ENCODE peak calls at places on chromosomes 11 and 22, in nine cellular contexts. Q is upper lobe of right lung, M is astrocyte of the spinal cord, U is ovary, N is MM.1S, S is lung, V is psoas muscle, B is ascending aorta, D is mesothelial cell of epicardium. Z is an unnamed sample.

GRCh38 chr22:22037229-22037628 is 54.6 kb upstream of the TOP3B start:
- DNase-seq in M (no peak), D (no peak), V (no peak), U (no peak), B (no peak), S (no peak), Q (no peak), N (peak; percentile 87), Z (no peak)

GRCh38 chr11:116481126-116481644 is 291.6 kb downstream of the BUD13 start:
- DNase-seq in Q (no peak), D (no peak), V (no peak), N (no peak), M (no peak), S (no peak), B (no peak), U (no peak), Z (no peak)

GRCh38 chr22:37967147-37967546 is 13.6 kb downstream of the POLR2F start:
- DNase-seq in M (no peak), U (no peak), D (no peak), N (no peak), V (no peak), Q (no peak), B (no peak), S (no peak), Z (no peak)

GRCh38 chr11:70493089-70493474 is 94.8 kb downstream of the CTTN start:
- DNase-seq in B (no peak), D (no peak), Q (peak; percentile 38), U (no peak), S (no peak), N (no peak), M (no peak), V (no peak), Z (no peak)

GRCh38 chr22:44664149-44664548 is 37.9 kb upstream of the PRR5 start:
- DNase-seq in M (peak; percentile 18), U (no peak), N (no peak), B (peak; percentile 74), D (no peak), S (peak; percentile 54), V (peak; percentile 59), Q (no peak), Z (no peak)

GRCh38 chr11:8332196-8332595 is 68.5 kb upstream of the LMO1 start:
- DNase-seq in U (no peak), S (no peak), Q (no peak), B (no peak), N (no peak), D (no peak), V (no peak), M (no peak), Z (no peak)

GRCh38 chr11:23570828-23571227 is 710.6 kb upstream of the CCDC179 start:
- DNase-seq in D (no peak), B (no peak), N (no peak), Q (no peak), V (no peak), S (no peak), M (no peak), U (no peak), Z (no peak)

GRCh38 chr11:86671386-86672006 is 920 bp downstream of the ME3 start:
- DNase-seq in V (peak; percentile 84), N (peak; percentile 14), M (peak; percentile 33), B (peak; percentile 80), S (peak; percentile 63), D (no peak), U (peak; percentile 91), Q (peak; percentile 83), Z (no peak)

GRCh38 chr11:119892311-119892808 is 163.4 kb upstream of the NECTIN1 start:
- DNase-seq in S (no peak), M (no peak), U (no peak), Q (no peak), N (no peak), V (no peak), D (no peak), B (no peak), Z (no peak)

GRCh38 chr11:101441747-101442146 is 142.1 kb downstream of the TRPC6 start:
- DNase-seq in N (no peak), U (no peak), B (peak; percentile 83), M (no peak), Q (peak; percentile 66), S (peak; percentile 52), V (no peak), D (no peak), Z (no peak)

GRCh38 chr11:66718320-66718971 is 10.6 kb downstream of the SPTBN2 start:
- DNase-seq in S (peak; percentile 45), N (no peak), Q (peak; percentile 84), B (no peak), M (no peak), D (peak; percentile 49), U (no peak), V (no peak), Z (no peak)

GRCh38 chr11:34754171-34754823 is 133.4 kb downstream of the EHF start:
- DNase-seq in Q (no peak), N (no peak), M (no peak), B (no peak), U (no peak), V (peak; percentile 31), D (no peak), S (no peak), Z (no peak)

GRCh38 chr11:16596231-16596630 is 142.2 kb upstream of the C11orf58 start:
- DNase-seq in U (no peak), D (no peak), M (no peak), V (no peak), S (no peak), N (no peak), Q (no peak), B (no peak), Z (no peak)

GRCh38 chr11:5719703-5720495 is 16.3 kb upstream of the OR56B1 start:
- DNase-seq in N (no peak), S (no peak), Q (no peak), D (no peak), M (peak; percentile 18), B (no peak), V (no peak), U (no peak), Z (no peak)

GRCh38 chr22:35835267-35835997 is 117.8 kb downstream of the APOL5 start:
- DNase-seq in S (no peak), Q (no peak), N (no peak), D (no peak), M (no peak), U (no peak), V (no peak), B (no peak), Z (peak; percentile 46)

DNA sequence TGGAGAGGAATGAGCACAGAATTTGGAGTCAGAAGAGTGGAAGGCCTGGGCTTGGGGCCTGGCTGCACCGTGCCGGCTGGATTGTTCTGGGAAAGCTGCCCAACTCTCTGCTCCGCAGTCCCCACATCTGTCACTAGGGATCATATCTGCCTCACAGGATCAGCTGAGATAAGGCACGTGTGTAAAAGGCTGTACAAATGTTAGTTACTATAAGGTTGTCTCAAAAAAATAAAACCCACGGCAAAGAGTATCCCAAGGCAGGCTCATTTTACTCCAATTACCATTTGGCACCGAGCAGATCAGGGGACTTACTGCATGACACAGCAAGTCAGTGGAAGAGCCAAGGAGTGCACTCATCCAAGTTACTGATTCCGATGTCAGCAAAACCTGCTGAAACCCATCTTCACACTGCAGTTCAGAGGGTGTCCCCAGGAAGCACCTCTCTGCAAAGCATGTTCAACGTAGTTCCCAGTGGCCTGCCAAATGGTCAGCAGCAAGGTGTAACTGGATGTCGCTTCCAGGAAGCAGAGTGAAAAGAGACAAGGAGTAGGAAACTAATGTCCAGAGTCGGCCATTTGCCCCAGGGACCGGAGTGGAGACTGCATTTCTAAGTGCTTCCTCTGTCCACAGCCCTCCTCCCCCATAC is 18.1 kb upstream of the MRTFA start:
- DNase-seq in M (peak; percentile 59), S (no peak), V (peak; percentile 66), U (no peak), N (no peak), B (no peak), D (no peak), Q (no peak), Z (peak; percentile 49)
- TF ChIP-seq CTCF in M (peak; percentile 30), S (no peak), V (peak; percentile 35), U (no peak), N (no peak), B (peak; percentile 44), D (no peak), Q (peak; percentile 28), Z (peak; percentile 32)

DNA sequence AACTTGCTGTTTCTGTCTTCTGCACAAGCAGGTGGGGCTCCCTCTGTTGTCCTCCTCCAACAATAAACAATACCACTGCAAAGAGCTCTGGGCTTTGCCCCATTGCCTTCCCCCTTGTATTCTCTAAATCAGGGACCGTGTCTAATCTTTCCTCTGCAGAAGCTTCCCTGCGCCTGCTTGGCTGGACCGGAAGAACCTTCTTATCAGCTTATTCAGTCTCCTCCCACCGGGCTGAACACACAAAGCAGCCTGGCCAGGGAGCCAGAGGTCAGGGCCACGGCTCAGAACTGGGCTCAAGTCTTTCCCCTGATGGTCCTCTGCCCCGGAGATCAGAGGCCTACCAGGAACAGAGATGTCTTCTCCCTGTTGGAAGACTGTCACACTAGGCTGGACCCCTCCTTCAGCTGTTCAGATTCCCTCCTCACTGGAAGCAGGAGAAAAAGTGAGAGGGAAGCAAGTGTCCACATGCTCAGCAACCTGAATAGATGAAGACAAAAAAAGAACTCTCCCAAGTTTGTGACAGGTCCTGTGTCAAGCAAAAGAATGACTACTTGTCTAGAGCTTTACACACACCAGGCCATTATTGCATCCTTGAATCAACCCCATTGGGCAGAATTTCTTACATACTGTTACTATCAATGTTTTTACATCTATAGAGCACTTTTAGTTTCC is 63.7 kb downstream of the RAB30 start:
- DNase-seq in D (no peak), B (no peak), S (peak; percentile 38), Q (peak; percentile 67), V (peak; percentile 41), U (peak; percentile 82), N (peak; percentile 68), M (no peak), Z (no peak)
- TF ChIP-seq CTCF in D (no peak), B (no peak), S (no peak), Q (no peak), V (no peak), U (no peak), N (peak; percentile 16), M (no peak), Z (no peak)

DNA sequence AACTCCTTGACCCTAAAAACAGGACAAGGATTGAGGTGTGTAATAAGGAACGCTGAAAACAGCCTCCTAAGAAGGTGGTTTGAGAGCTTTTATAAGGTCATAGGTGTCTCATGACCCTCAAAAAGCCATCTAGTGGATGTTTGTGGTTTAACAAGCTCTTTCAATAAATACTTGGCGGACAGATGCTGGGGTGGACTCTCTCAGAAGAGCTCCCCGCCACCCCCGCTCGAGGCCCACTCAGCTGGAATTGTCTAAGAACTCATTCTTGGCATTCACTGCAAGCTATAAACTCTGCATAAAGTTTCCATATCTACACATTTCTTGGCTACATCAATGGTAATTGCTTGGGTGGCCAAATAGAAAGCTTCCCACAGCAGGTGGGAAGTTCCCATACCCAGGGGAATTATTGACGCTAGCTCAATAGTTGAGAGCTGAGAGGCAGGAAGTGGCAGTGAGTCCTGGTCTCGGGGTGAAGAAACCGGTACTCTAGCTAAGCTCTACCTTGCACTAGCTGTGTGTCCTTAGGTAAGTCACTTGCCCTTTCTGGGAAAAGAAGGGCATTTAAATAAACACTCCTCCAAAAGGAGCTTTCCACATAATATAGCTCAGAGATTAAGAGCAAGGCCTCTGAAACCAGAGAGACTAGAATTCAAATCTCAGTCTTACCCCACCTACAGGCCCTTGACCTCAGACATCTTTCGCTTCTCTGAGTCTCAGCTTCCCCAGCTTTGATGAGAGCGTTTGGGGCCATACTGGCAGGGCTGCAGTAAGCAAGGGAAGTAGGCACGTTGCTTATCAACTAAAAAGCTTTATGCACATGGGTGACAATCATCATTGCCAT is 6.4 kb downstream of the MS4A15 start:
- DNase-seq in S (no peak), Q (peak; percentile 59), N (peak; percentile 23), B (no peak), U (no peak), M (no peak), V (no peak), D (no peak), Z (no peak)
- TF ChIP-seq CTCF in S (no peak), Q (peak; percentile 38), N (peak; percentile 33), B (no peak), U (no peak), M (no peak), V (no peak), D (no peak), Z (no peak)

GRCh38 chr11:78417888-78418583 is 416 bp upstream of the GAB2 start:
- DNase-seq in S (peak; percentile 77), N (peak; percentile 84), D (peak; percentile 73), U (peak; percentile 89), Q (peak; percentile 93), V (peak; percentile 87), B (peak; percentile 92), M (peak; percentile 72), Z (no peak)
- TF ChIP-seq CTCF in S (no peak), N (no peak), D (no peak), U (peak; percentile 54), Q (peak; percentile 14), V (peak; percentile 26), B (no peak), M (no peak), Z (no peak)

Z was measured in AG09319.